ENCODE peak calls at places on chromosome 18, in eight cellular contexts. L, T, E, G, F, Y, V and N are unnamed samples. For H3K4me1, the result is how much of the 10 kb centered on the place peaks cover.

GRCh38 chr18:63725682-63726480 is 23.1 kb downstream of the SERPINB11 start:
- DNase-seq in L (no peak), T (no peak), E (no peak), G (no peak), F (no peak), Y (no peak), V (no peak), N (peak)

GRCh38 chr18:8685141-8685913 is 20.0 kb upstream of the MTCL1 start:
- DNase-seq in L (peak), T (no peak), E (no peak), G (no peak), F (no peak), Y (no peak), V (no peak), N (peak)

GRCh38 chr18:2994603-2995432 is 18.1 kb downstream of the LPIN2 start:
- DNase-seq in L (no peak), T (no peak), E (peak), G (no peak), F (peak), Y (peak), V (peak), N (no peak)

GRCh38 chr18:78661316-78661715 is 318.3 kb upstream of the SALL3 start:
- DNase-seq in L (no peak), T (no peak), E (no peak), G (no peak), F (no peak), Y (no peak), V (no peak), N (no peak)

GRCh38 chr18:902179-902718 is 2.4 kb upstream of the ADCYAP1 start:
- DNase-seq in L (no peak), T (no peak), E (no peak), G (no peak), F (no peak), Y (no peak), V (no peak), N (peak)

GRCh38 chr18:9707381-9708056 is 582 bp upstream of the RAB31 start:
- DNase-seq in L (no peak), T (no peak), E (no peak), G (peak), F (no peak), Y (no peak), V (no peak), N (no peak)

GRCh38 chr18:67199993-67200617 is 316.4 kb downstream of the DSEL start:
- DNase-seq in L (no peak), T (no peak), E (no peak), G (peak), F (no peak), Y (no peak), V (no peak), N (no peak)

GRCh38 chr18:9796933-9797549 is 88.7 kb upstream of the TXNDC2 start:
- DNase-seq in L (no peak), T (no peak), E (no peak), G (no peak), F (no peak), Y (no peak), V (no peak), N (peak)

GRCh38 chr18:32243358-32243757 is 53.5 kb downstream of the MEP1B start:
- DNase-seq in L (no peak), T (no peak), E (no peak), G (no peak), F (no peak), Y (no peak), V (no peak), N (no peak)

GRCh38 chr18:72235422-72235821 is 308.7 kb downstream of the CBLN2 start:
- DNase-seq in L (no peak), T (no peak), E (no peak), G (no peak), F (no peak), Y (no peak), V (no peak), N (peak)

DNA sequence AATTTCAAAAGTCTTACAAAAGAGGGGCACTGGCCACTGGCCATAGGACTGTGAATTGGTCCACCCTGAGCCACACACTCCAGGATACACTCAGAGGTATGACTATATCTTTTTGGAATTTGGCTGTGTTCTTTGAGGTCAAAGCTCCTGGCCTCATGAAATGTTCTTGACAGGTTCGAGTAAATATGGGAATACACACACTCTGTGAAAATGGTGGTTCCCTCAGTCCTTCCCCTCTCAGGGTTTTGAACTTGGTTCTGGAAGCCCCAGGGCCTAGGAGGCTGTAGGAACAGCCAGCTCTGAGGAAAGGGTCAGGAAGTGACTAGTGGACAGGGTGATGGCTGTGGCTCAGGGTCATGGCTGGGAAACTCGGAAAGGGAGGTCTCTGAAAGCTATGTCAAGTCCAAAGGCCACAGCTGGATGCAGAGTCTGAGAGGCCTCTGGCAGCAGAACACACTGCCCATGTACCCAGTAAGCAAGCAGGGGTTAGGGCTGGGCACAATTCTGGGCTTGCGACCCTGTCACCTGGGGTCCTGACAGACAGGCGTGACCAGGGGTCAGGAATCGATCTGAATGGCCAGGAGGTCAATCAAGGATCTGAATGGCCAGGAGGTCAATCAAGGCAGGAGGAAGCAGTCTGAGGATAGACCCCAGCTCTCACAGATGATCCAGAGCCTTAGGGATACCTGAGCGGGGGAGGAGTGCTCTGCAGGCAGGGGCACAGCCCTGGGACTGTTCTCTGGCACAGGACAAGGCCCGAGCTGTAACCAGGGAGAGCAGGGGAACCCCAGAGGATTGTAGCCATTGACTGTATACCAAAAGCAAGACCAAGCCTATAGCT is 223.4 kb upstream of the SMAD2 start:
- DNase-seq in L (no peak), T (no peak), E (no peak), G (peak), F (no peak), Y (no peak), V (no peak), N (no peak)
- H3K4me1 ChIP-seq in L (under half), T (under half), E (under half), G (under half), F (under half), Y (under half), V (under half), N (under half)

GRCh38 chr18:33757037-33757436 is 179.0 kb downstream of the ASXL3 start:
- DNase-seq in L (no peak), T (no peak), E (no peak), G (peak), F (no peak), Y (no peak), V (no peak), N (no peak)

GRCh38 chr18:33761363-33761762 is 183.3 kb downstream of the ASXL3 start:
- DNase-seq in L (no peak), T (no peak), E (no peak), G (peak), F (peak), Y (no peak), V (no peak), N (no peak)

GRCh38 chr18:33751613-33752221 is 173.7 kb downstream of the ASXL3 start:
- DNase-seq in L (no peak), T (no peak), E (no peak), G (peak), F (no peak), Y (no peak), V (no peak), N (peak)

GRCh38 chr18:33755918-33756590 is 178.0 kb downstream of the ASXL3 start:
- DNase-seq in L (no peak), T (no peak), E (no peak), G (peak), F (peak), Y (no peak), V (no peak), N (peak)
- H3K4me3 ChIP-seq in L (no peak), T (no peak), E (no peak), G (no peak), F (no peak), Y (no peak), V (no peak), N (no peak)

GRCh38 chr18:58225101-58225500 is 181.1 kb downstream of the NEDD4L start:
- DNase-seq in L (no peak), T (no peak), E (no peak), G (no peak), F (no peak), Y (no peak), V (no peak), N (no peak)
- H3K4me1 ChIP-seq in L (under half), T (under half), E (under half), G (under half), F (under half), Y (under half), V (under half), N (under half)

DNA sequence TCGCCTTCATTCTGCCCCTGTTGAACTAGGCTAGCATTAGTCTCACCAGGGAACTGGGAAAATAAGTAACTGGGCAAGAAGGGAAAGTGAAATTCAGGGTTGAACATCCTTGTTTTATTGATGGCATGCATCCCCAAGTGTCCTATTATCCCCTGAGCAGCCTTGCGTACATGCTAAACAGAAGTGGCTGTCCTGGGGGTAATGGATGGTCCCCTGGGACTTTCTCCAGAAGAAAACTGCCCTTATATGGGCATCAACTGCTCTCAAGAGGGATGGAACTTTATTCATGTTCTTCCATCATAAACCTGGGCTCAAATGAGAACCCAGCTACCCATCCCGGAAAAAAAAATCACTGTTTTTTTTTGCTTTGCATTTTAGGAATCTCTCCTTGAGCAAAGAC is 11.9 kb upstream of the SMIM21 start:
- DNase-seq in L (no peak), T (no peak), E (no peak), G (no peak), F (no peak), Y (no peak), V (no peak), N (no peak)
- H3K4me3 ChIP-seq in L (no peak), T (no peak), E (no peak), G (no peak), F (no peak), Y (no peak), V (no peak), N (no peak)

GRCh38 chr18:58186258-58186948 is 142.4 kb downstream of the NEDD4L start:
- DNase-seq in L (peak), T (no peak), E (no peak), G (peak), F (no peak), Y (no peak), V (no peak), N (no peak)
- H3K4me1 ChIP-seq in L (under half), T (under half), E (under half), G (under half), F (under half), Y (under half), V (under half), N (under half)

GRCh38 chr18:62323483-62324354 is 1.4 kb upstream of the TNFRSF11A start:
- DNase-seq in L (no peak), T (no peak), E (no peak), G (no peak), F (no peak), Y (no peak), V (no peak), N (no peak)

GRCh38 chr18:62324355-62324828 is 718 bp upstream of the TNFRSF11A start:
- DNase-seq in L (no peak), T (no peak), E (no peak), G (no peak), F (no peak), Y (no peak), V (no peak), N (no peak)

GRCh38 chr18:62326646-62327348 is 1.7 kb downstream of the TNFRSF11A start:
- DNase-seq in L (no peak), T (no peak), E (no peak), G (no peak), F (no peak), Y (no peak), V (no peak), N (no peak)

GRCh38 chr18:62325806-62326645 is 916 bp downstream of the TNFRSF11A start:
- DNase-seq in L (peak), T (no peak), E (no peak), G (peak), F (no peak), Y (no peak), V (no peak), N (peak)

GRCh38 chr18:62324917-62325805 is at the start of gene TNFRSF11A:
- DNase-seq in L (peak), T (peak), E (peak), G (no peak), F (no peak), Y (peak), V (peak), N (no peak)
- H3K4me3 ChIP-seq in L (peak), T (peak), E (peak), G (peak), F (peak), Y (peak), V (peak), N (peak)

DNA sequence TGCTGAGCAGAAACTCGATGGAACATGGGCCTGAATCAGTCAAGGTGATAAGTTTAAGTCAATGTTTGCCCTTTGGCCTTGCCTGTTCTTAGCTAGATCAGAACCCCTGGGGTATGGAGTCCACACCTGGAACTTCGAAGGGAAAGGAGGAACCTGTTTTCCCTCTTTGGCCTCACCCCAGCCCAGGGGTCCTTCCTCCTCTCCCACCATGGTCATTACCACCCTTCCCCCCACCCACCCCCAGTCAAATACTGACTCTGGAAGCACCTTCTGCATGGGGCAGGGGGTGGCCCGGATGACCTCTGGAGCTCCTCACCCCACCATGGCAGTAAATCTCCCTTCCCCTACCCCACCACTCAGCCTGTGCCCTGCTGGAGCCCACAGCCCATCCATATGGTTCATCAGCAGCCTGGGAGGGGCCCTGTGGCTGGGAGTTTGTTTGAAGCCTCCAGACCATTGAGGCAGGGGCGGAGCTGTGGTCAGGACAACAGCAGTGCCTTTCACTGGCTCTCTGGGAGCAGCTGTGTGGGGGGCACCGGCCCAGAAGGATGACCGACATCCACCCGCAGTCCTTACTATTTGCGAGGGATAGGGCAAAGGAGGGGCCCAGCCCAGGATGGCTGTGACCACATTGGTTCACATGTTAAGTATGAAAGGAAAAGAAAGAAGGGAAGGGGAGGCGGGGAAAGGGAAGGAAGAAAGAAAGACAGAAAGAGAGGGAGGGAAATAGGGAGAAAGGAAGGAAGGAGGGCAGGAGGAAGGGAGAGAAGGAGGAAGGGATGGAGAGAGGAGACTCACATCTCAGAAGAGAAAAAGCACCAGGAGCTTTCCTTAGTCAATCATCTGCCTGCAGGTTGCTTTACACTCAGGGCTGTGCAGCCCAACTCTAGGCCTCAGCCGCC is 163.9 kb downstream of the SMAD7 start:
- DNase-seq in L (no peak), T (peak), E (peak), G (no peak), F (peak), Y (no peak), V (no peak), N (peak)
- H3K4me1 ChIP-seq in L (under half), T (half or more), E (under half), G (under half), F (under half), Y (under half), V (under half), N (under half)